ENCODE peak calls at places on chromosome 5, in four cellular contexts. M, X, T and E are unnamed samples.
A peak's percentile ranks its signal among the peaks of the same experiment; 100 is the strongest.

GRCh38 chr5:35877655-35878054 is 21.0 kb downstream of the IL7R start:
- DNase-seq in M (no peak), X (no peak), T (no peak), E (no peak)

GRCh38 chr5:171450423-171451246 is 31.2 kb downstream of the FGF18 start:
- DNase-seq in M (peak; percentile 65), X (no peak), T (peak; percentile 69), E (no peak)

GRCh38 chr5:66840527-66841013 is 244.4 kb downstream of the MAST4 start:
- DNase-seq in M (no peak), X (no peak), T (no peak), E (peak; percentile 78)

GRCh38 chr5:1477341-1477740 is 32.1 kb upstream of the SLC6A3 start:
- DNase-seq in M (no peak), X (no peak), T (no peak), E (no peak)

GRCh38 chr5:138495351-138495750 is 30.1 kb downstream of the EGR1 start:
- DNase-seq in M (no peak), X (no peak), T (no peak), E (no peak)

GRCh38 chr5:108046955-108047670 is 334.8 kb downstream of the FBXL17 start:
- DNase-seq in M (no peak), X (no peak), T (no peak), E (no peak)

GRCh38 chr5:35305336-35306020 is 75.2 kb upstream of the PRLR start:
- DNase-seq in M (no peak), X (no peak), T (no peak), E (no peak)

GRCh38 chr5:66982514-66982913 is 214.1 kb downstream of the CD180 start:
- DNase-seq in M (no peak), X (no peak), T (no peak), E (no peak)

GRCh38 chr5:128304121-128304520 is 220.6 kb downstream of the SLC12A2 start:
- DNase-seq in M (no peak), X (no peak), T (no peak), E (no peak)

GRCh38 chr5:92518318-92518913 is 1062.6 kb downstream of the NR2F1-AS1 start:
- DNase-seq in M (peak; percentile 8), X (peak; percentile 16), T (no peak), E (peak; percentile 26)

GRCh38 chr5:124599048-124599973 is 147.1 kb downstream of the ZNF608 start:
- DNase-seq in M (no peak), X (no peak), T (no peak), E (peak; percentile 13)

GRCh38 chr5:138536665-138537315 is 6.2 kb downstream of the ETF1 start:
- DNase-seq in M (peak; percentile 39), X (no peak), T (peak; percentile 43), E (no peak)

GRCh38 chr5:176732736-176733585 is 77.4 kb upstream of the UNC5A start:
- DNase-seq in M (no peak), X (no peak), T (peak; percentile 46), E (no peak)

GRCh38 chr5:180658774-180659564 is 9.6 kb upstream of the FLT4 start:
- DNase-seq in M (no peak), X (no peak), T (no peak), E (no peak)

GRCh38 chr5:75891020-75891419 is 173.8 kb upstream of the POC5 start:
- DNase-seq in M (no peak), X (no peak), T (no peak), E (no peak)

GRCh38 chr5:32325067-32325466 is 12.3 kb upstream of the MTMR12 start:
- DNase-seq in M (no peak), X (no peak), T (no peak), E (no peak)

GRCh38 chr5:164672190-164672589 is 1166.8 kb downstream of the MAT2B start:
- DNase-seq in M (no peak), X (no peak), T (no peak), E (no peak)

GRCh38 chr5:168291281-168291960 is at the start of gene WWC1:
- DNase-seq in M (peak; percentile 45), X (peak; percentile 79), T (peak; percentile 92), E (peak; percentile 31)

GRCh38 chr5:16980983-16981382 is 44.9 kb upstream of the MYO10 start:
- DNase-seq in M (no peak), X (no peak), T (no peak), E (no peak)

GRCh38 chr5:41794478-41794877 is 75.7 kb downstream of the OXCT1 start:
- DNase-seq in M (no peak), X (peak; percentile 19), T (no peak), E (no peak)

GRCh38 chr5:542693-543311 is 18.6 kb upstream of the SLC9A3 start:
- DNase-seq in M (no peak), X (no peak), T (no peak), E (no peak)

GRCh38 chr5:137310051-137310730 is 188.9 kb downstream of the SPOCK1 start:
- DNase-seq in M (no peak), X (no peak), T (no peak), E (no peak)

GRCh38 chr5:35904443-35905132 is 33.8 kb downstream of the CAPSL start:
- DNase-seq in M (no peak), X (no peak), T (no peak), E (peak; percentile 55)

GRCh38 chr5:150905312-150905683 is 518 bp upstream of the ZNF300 start:
- DNase-seq in M (no peak), X (no peak), T (no peak), E (no peak)

GRCh38 chr5:68333649-68334549 is 118.3 kb downstream of the PIK3R1 start:
- DNase-seq in M (peak; percentile 47), X (peak; percentile 89), T (no peak), E (no peak)

GRCh38 chr5:64921386-64921785 is 152.7 kb downstream of the CWC27 start:
- DNase-seq in M (no peak), X (no peak), T (no peak), E (no peak)

GRCh38 chr5:62266573-62266972 is 39.4 kb upstream of the KIF2A start:
- DNase-seq in M (no peak), X (no peak), T (no peak), E (no peak)

GRCh38 chr5:151156732-151157402 is 712 bp downstream of the ANXA6 start:
- DNase-seq in M (peak; percentile 21), X (no peak), T (peak; percentile 54), E (no peak)

GRCh38 chr5:36374275-36374862 is 72.7 kb upstream of the RANBP3L start:
- DNase-seq in M (no peak), X (no peak), T (no peak), E (no peak)

GRCh38 chr5:147752033-147752432 is 30.5 kb downstream of the JAKMIP2 start:
- DNase-seq in M (no peak), X (no peak), T (no peak), E (no peak)

GRCh38 chr5:177378884-177379883 is 5.0 kb upstream of the SLC34A1 start:
- DNase-seq in M (peak; percentile 75), X (no peak), T (no peak), E (no peak)

GRCh38 chr5:56987171-56987570 is 35.2 kb upstream of the MIER3 start:
- DNase-seq in M (no peak), X (no peak), T (no peak), E (no peak)

GRCh38 chr5:28648108-28648507 is 1609.7 kb upstream of the CDH9 start:
- DNase-seq in M (no peak), X (no peak), T (no peak), E (no peak)

GRCh38 chr5:100647461-100648230 is 112.5 kb downstream of the FAM174A start:
- DNase-seq in M (no peak), X (no peak), T (no peak), E (no peak)

GRCh38 chr5:169071-169727 is 22.1 kb upstream of the LRRC14B start:
- DNase-seq in M (peak; percentile 33), X (no peak), T (no peak), E (no peak)

GRCh38 chr5:17918373-17919104 is 284.3 kb downstream of the TAF11L14 start:
- DNase-seq in M (no peak), X (no peak), T (peak; percentile 49), E (no peak)

GRCh38 chr5:60540855-60541805 is 158.8 kb downstream of the DEPDC1B start:
- DNase-seq in M (no peak), X (no peak), T (no peak), E (peak; percentile 90)

GRCh38 chr5:133474851-133475590 is 137.3 kb downstream of the FSTL4 start:
- DNase-seq in M (no peak), X (no peak), T (no peak), E (no peak)

GRCh38 chr5:5487961-5488360 is 65.5 kb downstream of the ICE1 start:
- DNase-seq in M (no peak), X (no peak), T (no peak), E (no peak)
- TF ChIP-seq EGR1 in M (no peak), X (no peak), T (no peak), E (no peak)

GRCh38 chr5:154508114-154508513 is 30.1 kb upstream of the HAND1 start:
- DNase-seq in M (no peak), X (no peak), T (no peak), E (no peak)

GRCh38 chr5:154505567-154505966 is 27.5 kb upstream of the HAND1 start:
- DNase-seq in M (no peak), X (no peak), T (no peak), E (no peak)

GRCh38 chr5:154506716-154507080 is 28.7 kb upstream of the HAND1 start:
- DNase-seq in M (no peak), X (no peak), T (no peak), E (no peak)

GRCh38 chr5:154503698-154504039 is 25.6 kb upstream of the HAND1 start:
- DNase-seq in M (no peak), X (no peak), T (no peak), E (no peak)

GRCh38 chr5:154506049-154506715 is 28.2 kb upstream of the HAND1 start:
- DNase-seq in M (no peak), X (no peak), T (no peak), E (no peak)
- TF ChIP-seq EGR1 in M (no peak), X (no peak), T (no peak), E (no peak)

GRCh38 chr5:104540448-104540847 is 977.9 kb upstream of the NUDT12 start:
- DNase-seq in M (no peak), X (peak; percentile 40), T (no peak), E (no peak)
- TF ChIP-seq EGR1 in M (no peak), X (no peak), T (no peak), E (no peak)

GRCh38 chr5:140690941-140691924 is at the start of the genes HARS1 and HARS2:
- DNase-seq in M (peak; percentile 86), X (peak; percentile 97), T (peak; percentile 88), E (peak; percentile 77)
- TF ChIP-seq EGR1 in M (peak; percentile 67), X (peak; percentile 42), T (peak; percentile 99), E (peak; percentile 54)

DNA sequence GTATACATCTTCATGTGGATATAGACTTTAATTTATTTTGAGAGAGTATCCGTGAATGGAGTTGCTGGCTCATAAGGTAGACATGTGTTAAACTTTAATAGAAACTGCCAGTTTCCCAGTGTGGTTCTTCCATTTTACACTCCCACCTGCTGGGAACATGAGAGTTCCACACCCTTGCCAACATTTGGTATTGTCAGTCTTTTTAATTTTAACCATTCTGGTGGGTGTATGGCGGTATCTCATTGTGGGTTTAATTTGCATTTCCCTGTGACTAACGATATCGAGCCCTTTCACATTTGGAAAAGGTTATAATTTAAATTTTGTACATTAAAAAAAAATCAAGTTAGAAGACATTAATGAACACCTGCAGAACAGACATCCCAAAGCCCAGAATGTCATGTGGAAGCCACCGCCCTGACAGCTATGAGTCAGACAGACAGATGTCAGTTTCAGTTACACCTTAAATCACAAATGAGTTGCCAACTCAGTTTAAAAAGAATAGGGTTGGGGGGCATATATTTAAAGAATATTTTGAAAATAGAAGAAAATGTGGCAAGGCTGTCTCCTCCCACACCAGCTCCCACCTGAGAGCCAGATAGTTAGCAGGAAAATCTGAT is 36.9 kb downstream of the ANKRD33B start:
- DNase-seq in M (no peak), X (no peak), T (no peak), E (no peak)
- TF ChIP-seq EGR1 in M (no peak), X (no peak), T (no peak), E (no peak)